ENCODE peak calls at places on chromosomes 12 and 14, in eight cellular contexts. E, Z, M, X, K, A, H and F are unnamed samples.
A peak's percentile ranks its signal among the peaks of the same experiment; 100 is the strongest.

GRCh38 chr12:29519585-29520182 is 22.2 kb upstream of the OVCH1 start:
- DNase-seq in E (no peak), Z (peak; percentile 59), M (peak; percentile 79), X (peak; percentile 76), K (peak; percentile 24), A (peak; percentile 47), H (no peak), F (peak; percentile 18)

GRCh38 chr14:93462479-93462878 is 31.7 kb downstream of the UNC79 start:
- DNase-seq in E (no peak), Z (no peak), M (no peak), X (no peak), K (no peak), A (no peak), H (no peak), F (no peak)

GRCh38 chr12:82524020-82524419 is 162.7 kb upstream of the TMTC2 start:
- DNase-seq in E (no peak), Z (no peak), M (no peak), X (no peak), K (no peak), A (no peak), H (no peak), F (no peak)

GRCh38 chr14:67059576-67059975 is 129.7 kb upstream of the GARIN2 start:
- DNase-seq in E (no peak), Z (no peak), M (peak; percentile 0), X (no peak), K (no peak), A (no peak), H (no peak), F (peak; percentile 36)

GRCh38 chr12:111034911-111035577 is 114.7 kb upstream of the MYL2 start:
- DNase-seq in E (no peak), Z (no peak), M (no peak), X (no peak), K (no peak), A (no peak), H (no peak), F (no peak)

GRCh38 chr14:98941481-98941880 is 330.5 kb downstream of the BCL11B start:
- DNase-seq in E (no peak), Z (no peak), M (no peak), X (no peak), K (no peak), A (no peak), H (no peak), F (no peak)

GRCh38 chr12:64034901-64035576 is 187.1 kb downstream of the KICS2 start:
- DNase-seq in E (no peak), Z (no peak), M (no peak), X (no peak), K (no peak), A (no peak), H (no peak), F (peak; percentile 68)

GRCh38 chr12:88144546-88145468 is 2.7 kb downstream of the TMTC3 start:
- DNase-seq in E (no peak), Z (no peak), M (no peak), X (no peak), K (no peak), A (no peak), H (no peak), F (no peak)

GRCh38 chr12:86148612-86149011 is 107.6 kb downstream of the MGAT4C start:
- DNase-seq in E (no peak), Z (no peak), M (peak; percentile 15), X (no peak), K (no peak), A (no peak), H (no peak), F (no peak)

GRCh38 chr12:66623455-66623854 is 55.4 kb downstream of the GRIP1 start:
- DNase-seq in E (no peak), Z (no peak), M (no peak), X (no peak), K (no peak), A (no peak), H (no peak), F (no peak)

GRCh38 chr14:52325126-52325525 is 11.0 kb downstream of the PTGER2 start:
- DNase-seq in E (no peak), Z (no peak), M (no peak), X (peak; percentile 71), K (no peak), A (no peak), H (no peak), F (no peak)

GRCh38 chr12:30794591-30795409 is 40.0 kb upstream of the CAPRIN2 start:
- DNase-seq in E (peak; percentile 74), Z (no peak), M (peak; percentile 92), X (peak; percentile 97), K (peak; percentile 71), A (peak; percentile 95), H (no peak), F (no peak)

GRCh38 chr14:67420102-67420739 is 8.3 kb upstream of the PLEK2 start:
- DNase-seq in E (no peak), Z (peak; percentile 66), M (no peak), X (no peak), K (no peak), A (no peak), H (no peak), F (no peak)

GRCh38 chr12:14999421-15000047 is 26.7 kb downstream of the PDE6H start:
- DNase-seq in E (no peak), Z (no peak), M (no peak), X (peak; percentile 57), K (no peak), A (no peak), H (no peak), F (no peak)

GRCh38 chr14:52059614-52060013 is 9.2 kb downstream of the NID2 start:
- DNase-seq in E (no peak), Z (no peak), M (no peak), X (peak; percentile 53), K (no peak), A (no peak), H (no peak), F (no peak)

GRCh38 chr12:124718458-124718857 is 145.2 kb downstream of the SCARB1 start:
- DNase-seq in E (no peak), Z (no peak), M (no peak), X (no peak), K (no peak), A (no peak), H (no peak), F (no peak)

GRCh38 chr12:29428630-29429029 is 47.7 kb upstream of the ERGIC2 start:
- DNase-seq in E (no peak), Z (no peak), M (peak; percentile 85), X (peak; percentile 75), K (peak; percentile 52), A (peak; percentile 66), H (no peak), F (peak; percentile 76)

GRCh38 chr14:101878222-101879211 is 85.9 kb upstream of the DYNC1H1 start:
- DNase-seq in E (no peak), Z (no peak), M (no peak), X (peak; percentile 56), K (no peak), A (no peak), H (no peak), F (no peak)

GRCh38 chr12:26369588-26369987 is 174.2 kb downstream of the SSPN start:
- DNase-seq in E (no peak), Z (no peak), M (peak; percentile 72), X (peak; percentile 83), K (peak; percentile 35), A (peak; percentile 86), H (no peak), F (peak; percentile 73)

GRCh38 chr12:94074970-94075695 is 73.2 kb upstream of the PLXNC1 start:
- DNase-seq in E (peak; percentile 86), Z (peak; percentile 65), M (peak; percentile 96), X (peak; percentile 81), K (peak; percentile 91), A (peak; percentile 76), H (peak; percentile 29), F (peak; percentile 46)

GRCh38 chr12:100675432-100675831 is 101.9 kb downstream of the GAS2L3 start:
- DNase-seq in E (no peak), Z (no peak), M (no peak), X (peak; percentile 74), K (peak; percentile 5), A (peak; percentile 80), H (peak; percentile 26), F (peak; percentile 18)

GRCh38 chr12:42846782-42847181 is 257.2 kb upstream of the PRICKLE1 start:
- DNase-seq in E (no peak), Z (no peak), M (peak; percentile 9), X (peak; percentile 21), K (peak; percentile 18), A (no peak), H (no peak), F (no peak)

GRCh38 chr12:12425616-12426015 is 68.7 kb downstream of the BORCS5 start:
- DNase-seq in E (no peak), Z (no peak), M (peak; percentile 51), X (peak; percentile 21), K (no peak), A (no peak), H (no peak), F (no peak)

GRCh38 chr14:49962616-49963015 is 69.7 kb downstream of the ARF6 start:
- DNase-seq in E (no peak), Z (peak; percentile 66), M (no peak), X (no peak), K (no peak), A (no peak), H (no peak), F (no peak)

GRCh38 chr14:104708606-104709268 is 15.3 kb upstream of the ADSS1 start:
- DNase-seq in E (no peak), Z (peak; percentile 89), M (peak; percentile 65), X (peak; percentile 46), K (no peak), A (peak; percentile 51), H (peak; percentile 49), F (no peak)

GRCh38 chr12:6226701-6227096 is 26.5 kb downstream of the CD9 start:
- DNase-seq in E (no peak), Z (no peak), M (no peak), X (no peak), K (no peak), A (no peak), H (peak; percentile 61), F (no peak)
- H3K4me3 ChIP-seq in E (no peak overlapping the region), Z (no peak overlapping the region), M (peak overlapping the region; percentile 21), X (no peak overlapping the region), K (no peak overlapping the region), A (no peak overlapping the region), H (peak overlapping the region; percentile 5), F (no peak overlapping the region)

GRCh38 chr12:50686976-50687375 is 76.9 kb upstream of the ATF1 start:
- DNase-seq in E (no peak), Z (no peak), M (no peak), X (no peak), K (no peak), A (no peak), H (no peak), F (peak; percentile 85)
- TF ChIP-seq CTCF in E (no peak), Z (no peak), M (no peak), X (no peak), K (no peak), A (no peak), H (no peak), F (no peak)

GRCh38 chr12:3004655-3005565 is 45.7 kb downstream of the TEAD4 start:
- DNase-seq in E (no peak), Z (no peak), M (peak; percentile 15), X (no peak), K (no peak), A (no peak), H (no peak), F (no peak)
- H3K4me3 ChIP-seq in E (no peak overlapping the region), Z (no peak overlapping the region), M (no peak overlapping the region), X (no peak overlapping the region), K (no peak overlapping the region), A (no peak overlapping the region), H (no peak overlapping the region), F (no peak overlapping the region)

DNA sequence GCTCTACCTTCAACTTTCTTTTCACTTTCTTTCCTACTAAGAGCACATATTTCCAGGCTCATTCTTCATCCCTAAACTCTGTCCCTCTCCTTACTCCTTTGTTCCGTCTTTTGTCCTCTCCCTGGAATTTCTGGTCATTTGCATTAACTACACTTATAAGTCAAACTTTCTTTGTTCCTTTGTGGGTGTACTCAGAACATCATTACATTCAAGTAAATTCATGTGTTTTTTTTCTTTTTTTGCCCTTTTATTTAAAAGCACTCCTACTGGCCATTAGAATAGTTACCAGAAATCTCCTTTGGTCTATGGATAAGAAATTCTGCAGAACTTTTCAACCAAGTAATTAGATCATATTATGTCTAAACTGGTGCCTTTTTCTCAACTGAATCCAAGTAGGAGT is 802.6 kb downstream of the DIO2 start:
- DNase-seq in E (no peak), Z (no peak), M (no peak), X (no peak), K (no peak), A (no peak), H (no peak), F (no peak)
- TF ChIP-seq CTCF in E (no peak), Z (no peak), M (peak; percentile 25), X (no peak), K (no peak), A (no peak), H (no peak), F (no peak)